ENCODE peak calls at places on chromosomes 12 and 14, in four cellular contexts. M is WTC11, S is K562, Z is GM12878. K is an unnamed sample.

GRCh38 chr14:99751539-99752485 is 41.4 kb upstream of the EML1 start:
- DNase-seq in M (no peak), S (no peak), Z (no peak), K (no peak)

GRCh38 chr14:68249534-68250517 is 430.2 kb downstream of the RAD51B start:
- DNase-seq in M (no peak), S (no peak), Z (no peak), K (no peak)

GRCh38 chr12:94592080-94592479 is 58.3 kb downstream of the TMCC3 start:
- DNase-seq in M (no peak), S (no peak), Z (no peak), K (no peak)

GRCh38 chr12:107079172-107080011 is 14.0 kb downstream of the CRY1 start:
- DNase-seq in M (no peak), S (peak; percentile 28), Z (no peak), K (peak; percentile 24)

GRCh38 chr12:82857276-82857675 is 170.6 kb downstream of the TMTC2 start:
- DNase-seq in M (no peak), S (no peak), Z (no peak), K (no peak)

GRCh38 chr12:26938660-26939185 is 453 bp downstream of the FGFR1OP2 start:
- DNase-seq in M (no peak), S (peak; percentile 27), Z (no peak), K (peak; percentile 35)

GRCh38 chr14:24335461-24336146 is 733 bp upstream of the ADCY4 start:
- DNase-seq in M (no peak), S (no peak), Z (no peak), K (no peak)

GRCh38 chr14:79552778-79553177 is 658.5 kb downstream of the DIO2 start:
- DNase-seq in M (peak; percentile 12), S (no peak), Z (no peak), K (no peak)

GRCh38 chr14:55938249-55938791 is 179.9 kb upstream of the PELI2 start:
- DNase-seq in M (no peak), S (no peak), Z (no peak), K (no peak)

GRCh38 chr12:9798008-9798619 is 29.2 kb upstream of the KLRF1 start:
- DNase-seq in M (peak; percentile 63), S (peak; percentile 32), Z (peak; percentile 85), K (peak; percentile 41)

GRCh38 chr14:60905930-60906329 is 74.9 kb downstream of the TRMT5 start:
- DNase-seq in M (no peak), S (no peak), Z (no peak), K (no peak)

GRCh38 chr14:104316723-104317499 is 178.5 kb downstream of the KIF26A start:
- DNase-seq in M (peak; percentile 5), S (no peak), Z (no peak), K (no peak)

GRCh38 chr14:97699026-97699425 is 901.8 kb downstream of the VRK1 start:
- DNase-seq in M (no peak), S (no peak), Z (no peak), K (no peak)

GRCh38 chr12:2456813-2457186 is 338.0 kb upstream of the FKBP4 start:
- DNase-seq in M (no peak), S (no peak), Z (no peak), K (no peak)

GRCh38 chr12:130632582-130633174 is 83.4 kb downstream of the RIMBP2 start:
- DNase-seq in M (no peak), S (no peak), Z (no peak), K (no peak)

GRCh38 chr12:50720501-50720900 is 43.4 kb upstream of the ATF1 start:
- DNase-seq in M (no peak), S (no peak), Z (no peak), K (no peak)

GRCh38 chr12:25347716-25348261 is 97.1 kb upstream of the KRAS start:
- DNase-seq in M (no peak), S (no peak), Z (no peak), K (no peak)

GRCh38 chr12:54759751-54760150 is 94.6 kb upstream of the MUCL1 start:
- DNase-seq in M (peak; percentile 43), S (no peak), Z (peak; percentile 7), K (peak; percentile 38)

GRCh38 chr14:50845166-50845565 is 14.2 kb upstream of the NIN start:
- DNase-seq in M (no peak), S (no peak), Z (no peak), K (no peak)

GRCh38 chr12:42510823-42511222 is 78.7 kb downstream of the PRICKLE1 start:
- DNase-seq in M (peak; percentile 23), S (no peak), Z (no peak), K (no peak)

GRCh38 chr14:28121512-28122297 is 644.9 kb upstream of the FOXG1 start:
- DNase-seq in M (no peak), S (no peak), Z (no peak), K (no peak)

GRCh38 chr14:77286554-77286953 is 15.5 kb upstream of the NGB start:
- DNase-seq in M (no peak), S (no peak), Z (no peak), K (no peak)

GRCh38 chr12:110301065-110301806 is 20.2 kb downstream of the ATP2A2 start:
- DNase-seq in M (no peak), S (no peak), Z (no peak), K (no peak)

GRCh38 chr14:29755311-29756052 is 172.2 kb downstream of the PRKD1 start:
- DNase-seq in M (no peak), S (no peak), Z (no peak), K (no peak)

GRCh38 chr12:11797317-11797913 is 147.9 kb downstream of the ETV6 start:
- DNase-seq in M (no peak), S (no peak), Z (no peak), K (peak; percentile 28)

GRCh38 chr14:103427485-103428443 is 42.5 kb downstream of the MARK3 start:
- DNase-seq in M (peak; percentile 19), S (peak; percentile 34), Z (peak; percentile 36), K (no peak)

GRCh38 chr12:3732901-3733300 is 20.0 kb downstream of the CRACR2A start:
- DNase-seq in M (peak; percentile 34), S (no peak), Z (no peak), K (no peak)

GRCh38 chr12:68521321-68521839 is 89.3 kb upstream of the RAP1B start:
- DNase-seq in M (no peak), S (no peak), Z (no peak), K (no peak)

GRCh38 chr14:65847065-65847847 is 434.7 kb downstream of the FUT8 start:
- DNase-seq in M (no peak), S (no peak), Z (peak; percentile 23), K (no peak)

GRCh38 chr12:5505116-5505515 is 73.2 kb downstream of the NTF3 start:
- DNase-seq in M (no peak), S (no peak), Z (no peak), K (no peak)

GRCh38 chr14:52086755-52087154 is 17.9 kb upstream of the NID2 start:
- DNase-seq in M (no peak), S (no peak), Z (no peak), K (no peak)

GRCh38 chr14:72186461-72187035 is 254.3 kb downstream of the RGS6 start:
- DNase-seq in M (no peak), S (no peak), Z (no peak), K (no peak)

GRCh38 chr14:72177246-72177645 is 245.0 kb downstream of the RGS6 start:
- DNase-seq in M (no peak), S (no peak), Z (no peak), K (no peak)

GRCh38 chr14:72178517-72178916 is 246.3 kb downstream of the RGS6 start:
- DNase-seq in M (no peak), S (no peak), Z (no peak), K (no peak)

GRCh38 chr14:72183631-72184030 is 251.4 kb downstream of the RGS6 start:
- DNase-seq in M (no peak), S (no peak), Z (no peak), K (no peak)

DNA sequence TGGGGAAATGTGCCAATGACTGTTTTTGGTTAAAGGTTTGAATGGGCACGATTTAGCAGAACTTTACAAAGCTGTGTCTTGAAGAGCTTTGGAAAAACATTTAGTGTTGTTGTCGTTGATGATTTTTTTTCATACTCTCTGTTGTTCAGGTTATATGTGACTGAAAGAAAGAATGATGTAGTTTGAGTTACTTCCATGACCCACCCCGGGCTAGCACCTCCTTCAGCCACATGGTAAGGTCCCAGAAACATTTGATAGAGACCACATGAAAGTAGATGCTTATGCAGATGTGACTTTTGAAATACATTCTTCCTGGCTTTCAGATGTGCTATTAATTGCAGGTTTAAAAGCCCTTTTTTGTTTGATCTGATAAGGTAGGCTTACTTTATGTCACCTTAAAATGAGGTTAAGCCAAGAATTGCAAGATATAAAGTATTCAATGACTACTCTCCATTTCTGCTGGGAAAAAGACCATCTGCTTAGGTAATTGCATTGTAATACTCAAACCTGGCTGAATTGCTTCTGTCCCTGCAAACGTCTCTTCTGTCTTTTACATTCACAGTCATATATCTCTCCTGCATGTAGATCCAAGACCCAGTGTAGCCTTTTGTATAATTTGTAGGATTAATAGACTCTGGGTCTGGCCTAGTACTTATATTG is 250.7 kb downstream of the RGS6 start:
- DNase-seq in M (no peak), S (no peak), Z (no peak), K (no peak)
- TF ChIP-seq TCF7 in M (no peak), S (no peak), Z (peak; percentile 91), K (no peak)

GRCh38 chr12:111335811-111336210 is 33.1 kb downstream of the PHETA1 start:
- DNase-seq in M (no peak), S (no peak), Z (no peak), K (no peak)

GRCh38 chr12:111334393-111334915 is 34.4 kb downstream of the PHETA1 start:
- DNase-seq in M (no peak), S (no peak), Z (no peak), K (no peak)

GRCh38 chr12:111328138-111328537 is 40.8 kb downstream of the PHETA1 start:
- DNase-seq in M (no peak), S (no peak), Z (no peak), K (no peak)

GRCh38 chr12:111327474-111327873 is 41.4 kb downstream of the PHETA1 start:
- DNase-seq in M (no peak), S (peak; percentile 57), Z (no peak), K (peak; percentile 5)

GRCh38 chr12:111330800-111331752 is 37.8 kb downstream of the PHETA1 start:
- DNase-seq in M (no peak), S (peak; percentile 40), Z (no peak), K (peak; percentile 59)
- TF ChIP-seq TCF7 in M (no peak), S (no peak), Z (no peak), K (no peak)

GRCh38 chr12:89373772-89374572 is 21.7 kb upstream of the DUSP6 start:
- DNase-seq in M (no peak), S (no peak), Z (no peak), K (no peak)
- TF ChIP-seq TCF7 in M (no peak), S (no peak), Z (no peak), K (no peak)

GRCh38 chr12:85779768-85780167 is 56.4 kb downstream of the RASSF9 start:
- DNase-seq in M (no peak), S (no peak), Z (no peak), K (no peak)
- TF ChIP-seq TCF7 in M (no peak), S (no peak), Z (no peak), K (no peak)

DNA sequence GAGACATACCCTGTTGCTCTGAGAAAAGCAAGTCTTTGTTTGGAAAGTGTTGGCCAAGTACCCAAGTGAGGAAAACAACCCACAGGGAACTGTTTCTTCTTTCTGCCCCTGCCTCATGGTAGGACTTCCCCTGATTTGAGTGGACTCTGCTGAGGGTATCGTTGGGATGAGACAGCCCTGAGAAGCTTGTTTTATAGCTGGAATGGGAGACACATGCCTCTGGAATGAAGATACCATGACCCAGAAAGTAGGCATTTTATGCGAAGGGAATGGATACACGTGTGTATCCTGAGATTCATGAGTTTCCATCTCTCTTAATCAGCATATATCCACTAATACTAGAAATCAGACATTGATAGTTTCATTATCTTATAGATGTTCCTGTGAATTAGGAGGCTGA is 382.3 kb downstream of the ATP23 start:
- DNase-seq in M (no peak), S (no peak), Z (no peak), K (no peak)
- TF ChIP-seq TCF7 in M (no peak), S (no peak), Z (no peak), K (no peak)

GRCh38 chr14:90491221-90491867 is 94.5 kb downstream of the CALM1 start:
- DNase-seq in M (no peak), S (no peak), Z (no peak), K (no peak)
- TF ChIP-seq TCF7 in M (no peak), S (no peak), Z (no peak), K (no peak)

K was measured in HepG2.